ENCODE peak calls at places on chromosomes 3 and 15, in eight cellular contexts. One of them, this sample, is unnamed.

GRCh38 chr15:81264072-81264857 is 59.7 kb downstream of the STARD5 start:
- DNase-seq in fibroblast of lung: no peak
- DNase-seq in neural progenitor cell: no peak
- DNase-seq in H1: no peak
- DNase-seq in astrocyte: no peak
- DNase-seq in foreskin fibroblast: no peak
- DNase-seq in cardiac fibroblast: no peak
- DNase-seq in pancreas: no peak
- DNase-seq in this sample: no peak

GRCh38 chr15:101029971-101030661 is 111.0 kb downstream of the LRRK1 start:
- DNase-seq in fibroblast of lung: no peak
- DNase-seq in neural progenitor cell: no peak
- DNase-seq in H1: no peak
- DNase-seq in astrocyte: no peak
- DNase-seq in foreskin fibroblast: no peak
- DNase-seq in cardiac fibroblast: no peak
- DNase-seq in pancreas: peak
- DNase-seq in this sample: no peak

GRCh38 chr3:120642368-120642948 is 39.6 kb downstream of the HGD start:
- DNase-seq in fibroblast of lung: peak
- DNase-seq in neural progenitor cell: no peak
- DNase-seq in H1: no peak
- DNase-seq in astrocyte: peak
- DNase-seq in foreskin fibroblast: peak
- DNase-seq in cardiac fibroblast: peak
- DNase-seq in pancreas: no peak
- DNase-seq in this sample: no peak

GRCh38 chr3:149339931-149340309 is 6.5 kb upstream of the TM4SF18 start:
- DNase-seq in fibroblast of lung: peak
- DNase-seq in neural progenitor cell: no peak
- DNase-seq in H1: no peak
- DNase-seq in astrocyte: peak
- DNase-seq in foreskin fibroblast: peak
- DNase-seq in cardiac fibroblast: peak
- DNase-seq in pancreas: peak
- DNase-seq in this sample: peak

GRCh38 chr3:57815034-57815433 is 58.9 kb downstream of the SLMAP start:
- DNase-seq in fibroblast of lung: no peak
- DNase-seq in neural progenitor cell: no peak
- DNase-seq in H1: no peak
- DNase-seq in astrocyte: no peak
- DNase-seq in foreskin fibroblast: no peak
- DNase-seq in cardiac fibroblast: no peak
- DNase-seq in pancreas: no peak
- DNase-seq in this sample: no peak

GRCh38 chr15:78810377-78811123 is 714 bp downstream of the ADAMTS7 start:
- DNase-seq in fibroblast of lung: peak
- DNase-seq in neural progenitor cell: peak
- DNase-seq in H1: peak
- DNase-seq in astrocyte: peak
- DNase-seq in foreskin fibroblast: peak
- DNase-seq in cardiac fibroblast: peak
- DNase-seq in pancreas: peak
- DNase-seq in this sample: no peak

GRCh38 chr3:72523409-72524172 is 324.7 kb downstream of the SHQ1 start:
- DNase-seq in fibroblast of lung: no peak
- DNase-seq in neural progenitor cell: no peak
- DNase-seq in H1: no peak
- DNase-seq in astrocyte: no peak
- DNase-seq in foreskin fibroblast: no peak
- DNase-seq in cardiac fibroblast: peak
- DNase-seq in pancreas: no peak
- DNase-seq in this sample: no peak

GRCh38 chr3:184635126-184635525 is 73.5 kb downstream of the EPHB3 start:
- DNase-seq in fibroblast of lung: no peak
- DNase-seq in neural progenitor cell: no peak
- DNase-seq in H1: no peak
- DNase-seq in astrocyte: no peak
- DNase-seq in foreskin fibroblast: no peak
- DNase-seq in cardiac fibroblast: no peak
- DNase-seq in pancreas: no peak
- DNase-seq in this sample: no peak

GRCh38 chr3:160055659-160056058 is 67.0 kb downstream of the IL12A start:
- DNase-seq in fibroblast of lung: no peak
- DNase-seq in neural progenitor cell: no peak
- DNase-seq in H1: no peak
- DNase-seq in astrocyte: no peak
- DNase-seq in foreskin fibroblast: no peak
- DNase-seq in cardiac fibroblast: no peak
- DNase-seq in pancreas: no peak
- DNase-seq in this sample: no peak

GRCh38 chr15:94000603-94001002 is 230.8 kb upstream of the MCTP2 start:
- DNase-seq in fibroblast of lung: no peak
- DNase-seq in neural progenitor cell: peak
- DNase-seq in H1: no peak
- DNase-seq in astrocyte: no peak
- DNase-seq in foreskin fibroblast: no peak
- DNase-seq in cardiac fibroblast: no peak
- DNase-seq in pancreas: no peak
- DNase-seq in this sample: no peak

GRCh38 chr15:95429345-95429744 is 901.2 kb upstream of the NR2F2 start:
- DNase-seq in fibroblast of lung: no peak
- DNase-seq in neural progenitor cell: no peak
- DNase-seq in H1: no peak
- DNase-seq in astrocyte: no peak
- DNase-seq in foreskin fibroblast: no peak
- DNase-seq in cardiac fibroblast: no peak
- DNase-seq in pancreas: no peak
- DNase-seq in this sample: no peak

GRCh38 chr3:165389653-165390052 is 193.5 kb upstream of the SLITRK3 start:
- DNase-seq in fibroblast of lung: no peak
- DNase-seq in neural progenitor cell: no peak
- DNase-seq in H1: no peak
- DNase-seq in astrocyte: no peak
- DNase-seq in foreskin fibroblast: no peak
- DNase-seq in cardiac fibroblast: no peak
- DNase-seq in pancreas: no peak
- DNase-seq in this sample: no peak

GRCh38 chr3:165389064-165389463 is 192.9 kb upstream of the SLITRK3 start:
- DNase-seq in fibroblast of lung: no peak
- DNase-seq in neural progenitor cell: no peak
- DNase-seq in H1: no peak
- DNase-seq in astrocyte: no peak
- DNase-seq in foreskin fibroblast: no peak
- DNase-seq in cardiac fibroblast: no peak
- DNase-seq in pancreas: no peak
- DNase-seq in this sample: no peak

GRCh38 chr3:165395188-165395587 is 199.0 kb upstream of the SLITRK3 start:
- DNase-seq in fibroblast of lung: no peak
- DNase-seq in neural progenitor cell: no peak
- DNase-seq in H1: no peak
- DNase-seq in astrocyte: no peak
- DNase-seq in foreskin fibroblast: no peak
- DNase-seq in cardiac fibroblast: no peak
- DNase-seq in pancreas: no peak
- DNase-seq in this sample: no peak

GRCh38 chr3:165393458-165393857 is 197.3 kb upstream of the SLITRK3 start:
- DNase-seq in fibroblast of lung: no peak
- DNase-seq in neural progenitor cell: no peak
- DNase-seq in H1: no peak
- DNase-seq in astrocyte: no peak
- DNase-seq in foreskin fibroblast: no peak
- DNase-seq in cardiac fibroblast: no peak
- DNase-seq in pancreas: no peak
- DNase-seq in this sample: no peak

DNA sequence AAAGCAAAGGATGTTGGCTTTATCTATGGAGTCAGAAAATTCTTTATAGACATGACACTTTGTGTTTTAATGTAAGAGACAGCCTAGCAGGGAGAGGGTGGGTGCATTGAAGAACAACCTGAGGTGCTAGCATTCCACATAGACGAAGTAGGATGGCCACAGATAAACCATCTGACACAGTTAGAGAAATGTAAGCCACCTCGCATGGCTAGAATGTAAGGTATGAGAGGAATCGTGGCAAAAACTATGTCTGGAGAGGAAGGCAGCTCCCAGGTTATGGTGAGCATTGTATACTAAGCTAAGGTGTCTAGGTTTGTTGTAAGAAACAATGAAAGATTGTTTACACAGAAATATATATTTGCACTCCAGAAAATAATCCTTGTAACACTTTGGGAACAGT is 194.0 kb upstream of the SLITRK3 start:
- DNase-seq in fibroblast of lung: no peak
- DNase-seq in neural progenitor cell: no peak
- DNase-seq in H1: no peak
- DNase-seq in astrocyte: no peak
- DNase-seq in foreskin fibroblast: no peak
- DNase-seq in cardiac fibroblast: no peak
- DNase-seq in pancreas: no peak
- DNase-seq in this sample: no peak
- H3K4me3 ChIP-seq in fibroblast of lung: no peak
- H3K4me3 ChIP-seq in neural progenitor cell: no peak
- H3K4me3 ChIP-seq in H1: no peak
- H3K4me3 ChIP-seq in astrocyte: no peak
- H3K4me3 ChIP-seq in foreskin fibroblast: no peak
- H3K4me3 ChIP-seq in cardiac fibroblast: no peak
- H3K4me3 ChIP-seq in pancreas: no peak
- H3K4me3 ChIP-seq in this sample: no peak

DNA sequence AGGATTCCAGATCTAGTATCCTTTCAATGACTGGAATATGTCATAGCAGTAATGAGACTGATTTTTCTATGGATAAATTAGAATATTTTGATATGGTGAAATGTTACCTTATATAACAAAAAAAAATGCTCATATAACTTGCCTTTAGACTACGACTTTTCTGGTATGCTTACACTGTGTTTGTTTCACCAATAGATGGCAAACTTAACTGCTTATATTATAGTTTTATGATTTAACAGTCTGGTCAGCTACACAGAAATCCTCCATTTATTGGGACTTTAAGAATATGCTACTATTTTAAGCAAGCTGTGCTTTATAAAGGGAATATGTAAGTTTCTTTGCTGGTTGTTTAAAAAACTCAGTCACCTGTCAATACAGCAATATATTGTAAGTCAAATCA is 205.6 kb downstream of the VGLL3 start:
- DNase-seq in fibroblast of lung: peak
- DNase-seq in neural progenitor cell: no peak
- DNase-seq in H1: no peak
- DNase-seq in astrocyte: peak
- DNase-seq in foreskin fibroblast: peak
- DNase-seq in cardiac fibroblast: peak
- DNase-seq in pancreas: no peak
- DNase-seq in this sample: no peak
- TF ChIP-seq CTCF in fibroblast of lung: no peak
- TF ChIP-seq CTCF in neural progenitor cell: peak
- TF ChIP-seq CTCF in H1: no peak
- TF ChIP-seq CTCF in astrocyte: peak
- TF ChIP-seq CTCF in foreskin fibroblast: peak
- TF ChIP-seq CTCF in cardiac fibroblast: peak
- TF ChIP-seq CTCF in pancreas: no peak
- TF ChIP-seq CTCF in this sample: peak

DNA sequence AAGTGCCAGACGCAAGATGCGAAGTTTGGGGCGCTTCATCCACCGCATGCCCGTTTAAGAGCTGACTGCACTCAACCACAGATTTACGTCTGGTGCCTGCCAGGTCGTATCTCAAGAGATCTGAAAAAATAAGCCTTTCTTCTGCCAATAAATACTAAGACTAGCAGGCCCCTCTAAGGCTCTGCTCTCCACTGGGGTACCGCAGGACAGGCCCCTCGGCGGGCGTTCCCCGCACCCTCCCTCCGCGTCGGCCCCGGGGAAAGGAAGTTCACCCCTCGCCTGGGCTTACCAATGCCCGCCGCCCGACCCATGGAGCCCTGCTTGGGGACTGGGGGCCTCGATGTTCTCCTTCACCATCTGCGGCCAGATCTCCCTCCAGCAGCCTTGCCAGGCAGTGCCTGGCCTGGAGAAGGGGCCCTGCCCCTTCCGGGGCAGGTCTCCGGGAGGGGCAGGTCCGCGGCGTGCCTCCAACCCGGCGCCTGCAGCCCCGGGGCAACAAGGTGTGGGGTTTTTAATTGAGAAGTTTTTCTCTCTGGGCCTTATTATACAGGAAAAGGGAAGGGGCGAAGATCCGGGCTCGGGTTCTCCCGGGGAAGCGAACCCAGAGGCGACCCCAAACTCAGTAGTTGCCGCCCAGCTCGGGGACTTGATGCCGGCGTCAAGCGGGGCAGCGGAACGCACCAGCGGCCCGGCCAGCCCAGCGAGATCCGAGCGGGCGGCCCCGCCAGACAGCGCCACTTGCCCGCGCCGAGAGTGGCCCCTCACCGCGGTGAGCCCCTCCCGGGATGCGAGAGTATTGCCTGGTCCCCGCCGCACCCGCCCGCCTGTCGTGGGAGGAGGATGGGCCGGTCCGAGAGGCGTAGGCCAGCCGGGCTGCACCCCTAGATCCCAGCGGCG is 742 bp downstream of the GOLGA8B start:
- DNase-seq in fibroblast of lung: peak
- DNase-seq in neural progenitor cell: peak
- DNase-seq in H1: peak
- DNase-seq in astrocyte: peak
- DNase-seq in foreskin fibroblast: peak
- DNase-seq in cardiac fibroblast: peak
- DNase-seq in pancreas: peak
- DNase-seq in this sample: no peak
- H3K4me3 ChIP-seq in fibroblast of lung: peak
- H3K4me3 ChIP-seq in neural progenitor cell: peak
- H3K4me3 ChIP-seq in H1: peak
- H3K4me3 ChIP-seq in astrocyte: peak
- H3K4me3 ChIP-seq in foreskin fibroblast: peak
- H3K4me3 ChIP-seq in cardiac fibroblast: peak
- H3K4me3 ChIP-seq in pancreas: peak
- H3K4me3 ChIP-seq in this sample: peak

GRCh38 chr15:85482896-85483295 is 102.5 kb downstream of the AKAP13 start:
- DNase-seq in fibroblast of lung: peak
- DNase-seq in neural progenitor cell: peak
- DNase-seq in H1: no peak
- DNase-seq in astrocyte: peak
- DNase-seq in foreskin fibroblast: peak
- DNase-seq in cardiac fibroblast: peak
- DNase-seq in pancreas: no peak
- DNase-seq in this sample: no peak

GRCh38 chr15:85489773-85490493 is 109.5 kb downstream of the AKAP13 start:
- DNase-seq in fibroblast of lung: no peak
- DNase-seq in neural progenitor cell: no peak
- DNase-seq in H1: no peak
- DNase-seq in astrocyte: no peak
- DNase-seq in foreskin fibroblast: no peak
- DNase-seq in cardiac fibroblast: no peak
- DNase-seq in pancreas: no peak
- DNase-seq in this sample: no peak

GRCh38 chr15:85488997-85489396 is 108.6 kb downstream of the AKAP13 start:
- DNase-seq in fibroblast of lung: no peak
- DNase-seq in neural progenitor cell: no peak
- DNase-seq in H1: no peak
- DNase-seq in astrocyte: no peak
- DNase-seq in foreskin fibroblast: no peak
- DNase-seq in cardiac fibroblast: no peak
- DNase-seq in pancreas: no peak
- DNase-seq in this sample: peak

GRCh38 chr15:85480923-85481322 is 100.5 kb downstream of the AKAP13 start:
- DNase-seq in fibroblast of lung: no peak
- DNase-seq in neural progenitor cell: no peak
- DNase-seq in H1: no peak
- DNase-seq in astrocyte: no peak
- DNase-seq in foreskin fibroblast: no peak
- DNase-seq in cardiac fibroblast: no peak
- DNase-seq in pancreas: no peak
- DNase-seq in this sample: no peak

GRCh38 chr15:85485956-85486567 is 105.7 kb downstream of the AKAP13 start:
- DNase-seq in fibroblast of lung: peak
- DNase-seq in neural progenitor cell: peak
- DNase-seq in H1: peak
- DNase-seq in astrocyte: no peak
- DNase-seq in foreskin fibroblast: peak
- DNase-seq in cardiac fibroblast: peak
- DNase-seq in pancreas: peak
- DNase-seq in this sample: no peak
- TF ChIP-seq CTCF in fibroblast of lung: peak
- TF ChIP-seq CTCF in neural progenitor cell: peak
- TF ChIP-seq CTCF in H1: peak
- TF ChIP-seq CTCF in astrocyte: peak
- TF ChIP-seq CTCF in foreskin fibroblast: peak
- TF ChIP-seq CTCF in cardiac fibroblast: peak
- TF ChIP-seq CTCF in pancreas: peak
- TF ChIP-seq CTCF in this sample: peak

This sample was measured in retinal pigment epithelial cell.